ENCODE peak calls at places on chromosomes 11 and 22, in five cellular contexts. I, R, X, O and W are unnamed samples.

GRCh38 chr11:61627831-61628753 is 47.2 kb upstream of the SYT7 start:
- DNase-seq in O (no peak), X (peak; percentile 23), I (peak; percentile 61), R (peak; percentile 66), W (peak; percentile 71)

GRCh38 chr11:134429104-134429503 is 17.1 kb upstream of the B3GAT1 start:
- DNase-seq in R (no peak), I (no peak), X (no peak), O (no peak), W (no peak)

GRCh38 chr11:106216281-106216680 is 138.8 kb downstream of the AASDHPPT start:
- DNase-seq in O (no peak), I (no peak), X (no peak), R (no peak), W (no peak)

GRCh38 chr11:14499178-14499559 is 442 bp downstream of the COPB1 start:
- DNase-seq in X (peak; percentile 28), R (no peak), O (no peak), I (peak; percentile 62), W (peak; percentile 23)

GRCh38 chr11:17649696-17650600 is 69.4 kb upstream of the MYOD1 start:
- DNase-seq in R (no peak), O (no peak), I (no peak), X (no peak), W (no peak)

GRCh38 chr22:26399288-26399687 is 29.8 kb upstream of the ASPHD2 start:
- DNase-seq in X (no peak), R (no peak), O (no peak), I (no peak), W (peak; percentile 8)

GRCh38 chr22:23499845-23500500 is 80.1 kb downstream of the IGLL1 start:
- DNase-seq in R (peak; percentile 15), I (no peak), O (no peak), X (no peak), W (no peak)

GRCh38 chr11:2762451-2762850 is 62.7 kb upstream of the KCNQ1OT1 start:
- DNase-seq in R (peak; percentile 47), X (no peak), O (no peak), I (no peak), W (no peak)

GRCh38 chr22:36587289-36588154 is 58.6 kb upstream of the EIF3D start:
- DNase-seq in R (no peak), X (no peak), O (no peak), I (no peak), W (peak; percentile 65)

GRCh38 chr22:37211075-37211852 is 1.0 kb downstream of the SSTR3 start:
- DNase-seq in X (no peak), O (no peak), I (no peak), R (no peak), W (peak; percentile 8)

GRCh38 chr11:2387266-2387982 is 10.3 kb downstream of the CD81 start:
- DNase-seq in R (peak; percentile 72), O (no peak), X (no peak), I (no peak), W (no peak)

GRCh38 chr11:101428918-101429317 is 154.9 kb downstream of the TRPC6 start:
- DNase-seq in R (no peak), I (peak; percentile 32), O (no peak), X (no peak), W (no peak)

GRCh38 chr11:119108151-119108856 is 1.2 kb downstream of the C2CD2L start:
- DNase-seq in R (peak; percentile 70), O (no peak), X (no peak), I (peak; percentile 82), W (peak; percentile 51)

GRCh38 chr22:50530280-50530856 is 556 bp upstream of the TYMP start:
- DNase-seq in R (peak; percentile 89), O (no peak), I (peak; percentile 70), X (no peak), W (no peak)

GRCh38 chr11:16925495-16926065 is 88.6 kb downstream of the PLEKHA7 start:
- DNase-seq in X (no peak), O (no peak), I (no peak), R (peak; percentile 60), W (no peak)

GRCh38 chr22:41968601-41969000 is 642 bp upstream of the SEPTIN3 start:
- DNase-seq in R (no peak), O (no peak), X (no peak), I (peak; percentile 36), W (no peak)

GRCh38 chr11:20363500-20364411 is at the start of gene HTATIP2:
- DNase-seq in I (peak; percentile 76), X (peak; percentile 75), O (peak; percentile 35), R (peak; percentile 91), W (peak; percentile 52)

GRCh38 chr11:57490456-57491248 is 24.9 kb downstream of the SLC43A1 start:
- DNase-seq in I (no peak), O (no peak), R (no peak), X (no peak), W (no peak)

GRCh38 chr11:134411887-134412507 is at the start of gene B3GAT1:
- DNase-seq in O (no peak), I (no peak), X (peak; percentile 10), R (no peak), W (no peak)

GRCh38 chr22:37643225-37643847 is 3.9 kb downstream of the SH3BP1 start:
- DNase-seq in I (peak; percentile 87), X (peak; percentile 89), R (peak; percentile 98), O (peak; percentile 76), W (peak; percentile 88)

GRCh38 chr11:130131957-130132850 is 27.4 kb upstream of the ST14 start:
- DNase-seq in I (peak; percentile 92), X (peak; percentile 10), O (peak; percentile 30), R (peak; percentile 70), W (no peak)

GRCh38 chr11:8363924-8364323 is 100.2 kb upstream of the LMO1 start:
- DNase-seq in R (no peak), O (no peak), X (no peak), I (no peak), W (no peak)

GRCh38 chr22:22026157-22026831 is 43.7 kb upstream of the TOP3B start:
- DNase-seq in I (no peak), R (no peak), O (no peak), X (no peak), W (no peak)

GRCh38 chr22:18050065-18050464 is 25.7 kb upstream of the MICAL3 start:
- DNase-seq in X (no peak), O (no peak), R (no peak), I (no peak), W (no peak)

GRCh38 chr11:92556435-92556834 is 331.8 kb downstream of the FAT3 start:
- DNase-seq in R (no peak), O (no peak), I (peak; percentile 24), X (no peak), W (no peak)

GRCh38 chr11:130023204-130023603 is 20.6 kb upstream of the PRDM10 start:
- DNase-seq in R (no peak), O (no peak), I (peak; percentile 14), X (no peak), W (no peak)

GRCh38 chr11:122711831-122712378 is 56.4 kb downstream of the UBASH3B start:
- DNase-seq in R (no peak), X (no peak), O (no peak), I (no peak), W (no peak)